ENCODE peak calls at places on chromosomes 5 and 9, in nine cellular contexts. G is A549, J is osteoblast, F is MM.1S, S is HCT116, B is GM23338, R is K562, W is mammary epithelial cell, K is neural progenitor cell. C is an unnamed sample. For H3K4me1, the result is how much of the 10 kb centered on the place peaks cover.

GRCh38 chr5:14101922-14102321 is 41.2 kb upstream of the TRIO start:
- DNase-seq in G (no peak), J (peak), F (no peak), S (no peak), B (peak), R (no peak), W (no peak), K (peak), C (no peak)

GRCh38 chr5:153619706-153620105 is 129.2 kb downstream of the GRIA1 start:
- DNase-seq in G (no peak), J (no peak), F (no peak), S (no peak), B (no peak), R (no peak), W (peak), K (no peak), C (no peak)

GRCh38 chr9:129333961-129334743 is 156.1 kb upstream of the IER5L start:
- DNase-seq in G (peak), J (peak), F (no peak), S (peak), B (peak), R (peak), W (peak), K (peak), C (no peak)

GRCh38 chr5:176438959-176439757 is 9.0 kb upstream of the FAF2 start:
- DNase-seq in G (peak), J (peak), F (no peak), S (no peak), B (no peak), R (peak), W (peak), K (no peak), C (no peak)

GRCh38 chr5:34686762-34687268 is 30.7 kb downstream of the RAI14 start:
- DNase-seq in G (peak), J (peak), F (no peak), S (peak), B (no peak), R (peak), W (peak), K (no peak), C (no peak)

GRCh38 chr9:136545065-136545965 is 533 bp downstream of the NOTCH1 start:
- DNase-seq in G (no peak), J (no peak), F (peak), S (no peak), B (no peak), R (peak), W (peak), K (peak), C (peak)

GRCh38 chr9:73050887-73051550 is 98.2 kb upstream of the ALDH1A1 start:
- DNase-seq in G (peak), J (no peak), F (no peak), S (peak), B (peak), R (no peak), W (no peak), K (peak), C (no peak)

GRCh38 chr5:151126199-151126645 is 31.4 kb downstream of the ANXA6 start:
- DNase-seq in G (peak), J (no peak), F (peak), S (peak), B (peak), R (peak), W (peak), K (peak), C (peak)

GRCh38 chr9:130995399-130995941 is 13.5 kb upstream of the LAMC3 start:
- DNase-seq in G (peak), J (peak), F (no peak), S (no peak), B (peak), R (no peak), W (no peak), K (peak), C (peak)

GRCh38 chr5:176648467-176649194 is 1.3 kb downstream of the TSPAN17 start:
- DNase-seq in G (no peak), J (no peak), F (no peak), S (no peak), B (no peak), R (peak), W (no peak), K (no peak), C (no peak)

GRCh38 chr9:89461302-89461701 is 36.6 kb downstream of the SEMA4D start:
- DNase-seq in G (no peak), J (peak), F (no peak), S (no peak), B (no peak), R (no peak), W (peak), K (no peak), C (no peak)

GRCh38 chr9:96293481-96293880 is 8.5 kb downstream of the HSD17B3 start:
- DNase-seq in G (no peak), J (no peak), F (no peak), S (peak), B (peak), R (no peak), W (peak), K (no peak), C (no peak)

GRCh38 chr5:1931590-1932138 is 48.9 kb upstream of the IRX4 start:
- DNase-seq in G (no peak), J (no peak), F (no peak), S (no peak), B (peak), R (no peak), W (peak), K (peak), C (no peak)

GRCh38 chr5:17952231-17952630 is 318.0 kb downstream of the TAF11L14 start:
- DNase-seq in G (no peak), J (no peak), F (no peak), S (no peak), B (no peak), R (no peak), W (no peak), K (no peak), C (no peak)

GRCh38 chr5:140182803-140183367 is 7.9 kb downstream of the CYSTM1 start:
- DNase-seq in G (no peak), J (no peak), F (no peak), S (no peak), B (peak), R (peak), W (no peak), K (peak), C (no peak)

GRCh38 chr5:106017243-106017857 is 1653.4 kb downstream of the EFNA5 start:
- DNase-seq in G (no peak), J (no peak), F (no peak), S (no peak), B (peak), R (no peak), W (no peak), K (no peak), C (no peak)

GRCh38 chr5:18113724-18114123 is 479.5 kb downstream of the TAF11L14 start:
- DNase-seq in G (peak), J (no peak), F (no peak), S (no peak), B (peak), R (no peak), W (peak), K (peak), C (no peak)

GRCh38 chr5:137688248-137688840 is 47.5 kb downstream of the KLHL3 start:
- DNase-seq in G (no peak), J (peak), F (no peak), S (no peak), B (no peak), R (no peak), W (no peak), K (no peak), C (no peak)

GRCh38 chr9:130023147-130023787 is 19.7 kb downstream of the FNBP1 start:
- DNase-seq in G (no peak), J (peak), F (peak), S (no peak), B (no peak), R (no peak), W (peak), K (no peak), C (peak)

GRCh38 chr9:134643306-134643705 is 1.7 kb downstream of the COL5A1 start:
- DNase-seq in G (no peak), J (peak), F (no peak), S (no peak), B (no peak), R (no peak), W (no peak), K (peak), C (no peak)

GRCh38 chr5:149018909-149019443 is 43.9 kb downstream of the SH3TC2 start:
- DNase-seq in G (no peak), J (peak), F (no peak), S (no peak), B (no peak), R (no peak), W (no peak), K (no peak), C (no peak)

GRCh38 chr9:94135222-94135621 is 51.0 kb downstream of the PTPDC1 start:
- DNase-seq in G (no peak), J (peak), F (no peak), S (no peak), B (no peak), R (no peak), W (peak), K (no peak), C (no peak)

GRCh38 chr5:105197531-105197930 is 1634.9 kb upstream of the NUDT12 start:
- DNase-seq in G (no peak), J (no peak), F (no peak), S (no peak), B (no peak), R (no peak), W (no peak), K (no peak), C (no peak)

GRCh38 chr9:127555830-127556820 is 56.0 kb upstream of the STXBP1 start:
- DNase-seq in G (peak), J (peak), F (no peak), S (peak), B (no peak), R (peak), W (peak), K (no peak), C (no peak)

GRCh38 chr9:14309403-14309802 is 4.5 kb downstream of the NFIB start:
- DNase-seq in G (peak), J (peak), F (no peak), S (no peak), B (no peak), R (no peak), W (peak), K (no peak), C (no peak)

GRCh38 chr9:124500028-124500795 is 7.0 kb downstream of the NR5A1 start:
- DNase-seq in G (no peak), J (peak), F (no peak), S (no peak), B (no peak), R (no peak), W (no peak), K (no peak), C (no peak)

GRCh38 chr5:59768204-59769040 is 125.1 kb downstream of the PDE4D start:
- DNase-seq in G (peak), J (no peak), F (no peak), S (no peak), B (peak), R (no peak), W (peak), K (peak), C (no peak)

GRCh38 chr9:113943112-113944009 is 67.3 kb downstream of the ZNF618 start:
- DNase-seq in G (no peak), J (no peak), F (no peak), S (no peak), B (no peak), R (no peak), W (no peak), K (no peak), C (no peak)

GRCh38 chr9:107749787-107750444 is 260.3 kb upstream of the KLF4 start:
- DNase-seq in G (peak), J (peak), F (no peak), S (peak), B (peak), R (peak), W (peak), K (peak), C (no peak)

GRCh38 chr9:129009584-129010141 is 18.5 kb downstream of the SH3GLB2 start:
- DNase-seq in G (no peak), J (peak), F (no peak), S (no peak), B (no peak), R (no peak), W (no peak), K (no peak), C (no peak)

GRCh38 chr5:177128551-177128976 is 5.0 kb upstream of the NSD1 start:
- DNase-seq in G (no peak), J (peak), F (no peak), S (no peak), B (no peak), R (no peak), W (peak), K (no peak), C (no peak)

GRCh38 chr5:151151793-151152192 is 5.8 kb downstream of the ANXA6 start:
- DNase-seq in G (no peak), J (no peak), F (no peak), S (no peak), B (no peak), R (no peak), W (no peak), K (no peak), C (peak)

GRCh38 chr9:107293555-107294085 is 10.5 kb downstream of the RAD23B start:
- DNase-seq in G (no peak), J (no peak), F (no peak), S (no peak), B (no peak), R (no peak), W (no peak), K (no peak), C (no peak)

GRCh38 chr5:40410231-40410861 is 269.4 kb upstream of the PTGER4 start:
- DNase-seq in G (no peak), J (no peak), F (no peak), S (no peak), B (no peak), R (no peak), W (peak), K (no peak), C (no peak)

GRCh38 chr9:91817106-91817492 is 132.9 kb downstream of the ROR2 start:
- DNase-seq in G (no peak), J (no peak), F (no peak), S (no peak), B (no peak), R (no peak), W (no peak), K (no peak), C (no peak)

GRCh38 chr9:34628656-34629491 is at the start of gene ARID3C:
- DNase-seq in G (no peak), J (peak), F (peak), S (no peak), B (peak), R (peak), W (peak), K (peak), C (peak)

GRCh38 chr9:35882996-35883395 is 12.8 kb upstream of the OR13J1 start:
- DNase-seq in G (no peak), J (no peak), F (no peak), S (no peak), B (no peak), R (no peak), W (no peak), K (no peak), C (no peak)

GRCh38 chr9:134593286-134593685 is 48.3 kb upstream of the COL5A1 start:
- DNase-seq in G (no peak), J (peak), F (no peak), S (no peak), B (no peak), R (no peak), W (no peak), K (no peak), C (no peak)

GRCh38 chr5:103258957-103259704 is 568 bp downstream of the MACIR start:
- DNase-seq in G (peak), J (peak), F (peak), S (no peak), B (peak), R (peak), W (peak), K (peak), C (peak)

DNA sequence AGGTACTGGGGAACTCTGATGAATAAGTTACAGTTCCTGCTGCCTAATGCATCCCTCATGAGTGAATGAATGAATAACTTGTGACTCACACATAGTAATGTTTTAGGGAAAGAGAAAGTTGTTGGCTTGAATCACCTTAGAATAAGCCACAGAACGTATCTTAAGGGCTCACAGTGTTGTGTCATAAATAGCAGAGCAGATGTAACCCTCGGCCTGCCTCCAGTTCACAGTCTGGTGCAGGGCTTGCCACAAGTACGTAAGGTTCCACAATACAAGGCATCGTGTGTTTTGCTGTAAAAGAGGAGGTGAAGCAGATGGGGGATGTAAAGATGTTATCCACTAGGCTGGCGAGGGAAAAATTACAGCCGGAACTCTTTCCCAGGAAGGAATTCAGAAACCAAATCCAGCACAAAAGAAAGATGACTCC is 218.7 kb downstream of the TRPM3 start:
- DNase-seq in G (peak), J (peak), F (no peak), S (no peak), B (no peak), R (no peak), W (peak), K (no peak), C (no peak)
- H3K4me2 ChIP-seq in G (peak), J (peak), F (no peak), S (no peak), B (peak), R (no peak), W (peak), K (no peak), C (no peak)

GRCh38 chr5:157215826-157216167 is 35.2 kb downstream of the ITK start:
- DNase-seq in G (no peak), J (no peak), F (no peak), S (no peak), B (no peak), R (no peak), W (no peak), K (no peak), C (peak)

GRCh38 chr5:157213527-157214243 is 33.0 kb downstream of the ITK start:
- DNase-seq in G (no peak), J (no peak), F (no peak), S (no peak), B (no peak), R (no peak), W (no peak), K (no peak), C (peak)

GRCh38 chr5:157216395-157217142 is 35.9 kb downstream of the ITK start:
- DNase-seq in G (no peak), J (no peak), F (no peak), S (no peak), B (no peak), R (no peak), W (no peak), K (no peak), C (peak)

GRCh38 chr5:157214399-157214798 is 33.8 kb downstream of the ITK start:
- DNase-seq in G (no peak), J (peak), F (no peak), S (no peak), B (no peak), R (no peak), W (no peak), K (no peak), C (peak)

GRCh38 chr5:157215143-157215825 is 34.6 kb downstream of the ITK start:
- DNase-seq in G (no peak), J (no peak), F (no peak), S (no peak), B (no peak), R (no peak), W (no peak), K (no peak), C (peak)
- H3K4me1 ChIP-seq in G (under half), J (under half), F (under half), S (under half), B (under half), R (under half), W (under half), K (under half), C (half or more)

GRCh38 chr5:63128018-63128417 is 549.4 kb downstream of the LRRC70 start:
- DNase-seq in G (no peak), J (no peak), F (no peak), S (no peak), B (no peak), R (no peak), W (no peak), K (no peak), C (no peak)
- H3K4me2 ChIP-seq in G (no peak), J (no peak), F (no peak), S (no peak), B (no peak), R (no peak), W (no peak), K (no peak), C (no peak)

DNA sequence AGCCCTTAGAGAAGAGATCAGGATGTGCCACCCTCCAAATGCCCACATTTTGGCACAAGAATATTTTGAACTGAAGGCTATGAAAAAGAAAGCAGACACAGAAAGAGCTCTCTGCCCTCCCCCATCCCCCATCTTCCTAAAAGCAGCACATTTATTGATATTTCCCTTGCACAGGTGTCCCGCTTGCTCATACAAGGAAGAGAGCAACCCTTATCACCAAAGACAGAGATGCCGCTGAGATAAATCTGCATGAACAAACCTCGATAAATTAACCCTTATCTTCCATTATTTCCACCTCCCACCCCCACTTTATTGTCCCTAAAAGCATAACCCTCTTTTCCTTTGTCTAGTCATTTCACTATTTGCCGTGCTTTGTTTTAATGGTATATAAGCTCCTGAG is 1.8 kb downstream of the SLC28A3 start:
- DNase-seq in G (no peak), J (no peak), F (no peak), S (no peak), B (no peak), R (no peak), W (no peak), K (no peak), C (no peak)
- H3K4me1 ChIP-seq in G (under half), J (under half), F (under half), S (under half), B (under half), R (under half), W (under half), K (under half), C (under half)

GRCh38 chr5:141914154-141914743 is 9.4 kb upstream of the DELE1 start:
- DNase-seq in G (no peak), J (peak), F (peak), S (no peak), B (peak), R (peak), W (no peak), K (peak), C (peak)

GRCh38 chr5:141914797-141915196 is 8.9 kb upstream of the DELE1 start:
- DNase-seq in G (no peak), J (no peak), F (no peak), S (no peak), B (no peak), R (no peak), W (no peak), K (no peak), C (no peak)

GRCh38 chr5:141915881-141916336 is 7.8 kb upstream of the DELE1 start:
- DNase-seq in G (no peak), J (peak), F (no peak), S (peak), B (peak), R (no peak), W (no peak), K (peak), C (peak)

GRCh38 chr5:141917760-141918159 is 5.9 kb upstream of the DELE1 start:
- DNase-seq in G (no peak), J (no peak), F (no peak), S (no peak), B (no peak), R (no peak), W (no peak), K (no peak), C (no peak)

GRCh38 chr5:141916522-141916921 is 7.1 kb upstream of the DELE1 start:
- DNase-seq in G (no peak), J (no peak), F (no peak), S (no peak), B (no peak), R (no peak), W (no peak), K (no peak), C (peak)
- H3K4me2 ChIP-seq in G (no peak), J (no peak), F (peak), S (no peak), B (no peak), R (no peak), W (no peak), K (no peak), C (peak)